ENCODE peak calls at places on chromosome 3, in six cellular contexts. L is astrocyte, W is colonic mucosa, A is mesendoderm, P is SK-N-SH, S is kidney. G is an unnamed sample. For H3K4me1, the result is how much of the 10 kb centered on the place peaks cover.

GRCh38 chr3:189100866-189101265 is 70.9 kb upstream of the TPRG1 start:
- DNase-seq in L (no peak), S (no peak), A (no peak), P (no peak), W (no peak), G (no peak)

GRCh38 chr3:154818676-154819255 is 261.4 kb upstream of the MME start:
- DNase-seq in S (no peak), L (peak), A (no peak), W (no peak), P (no peak), G (no peak)

GRCh38 chr3:72355168-72355567 is 493.1 kb downstream of the SHQ1 start:
- DNase-seq in A (peak), W (no peak), S (no peak), P (no peak), L (no peak), G (no peak)

GRCh38 chr3:24375947-24376384 is 118.7 kb downstream of the THRB start:
- DNase-seq in A (peak), S (no peak), W (peak), L (no peak), P (no peak), G (no peak)

GRCh38 chr3:187900961-187901755 is 155.9 kb upstream of the BCL6 start:
- DNase-seq in P (no peak), A (no peak), S (no peak), L (no peak), W (no peak), G (no peak)

GRCh38 chr3:61562810-61563613 is 1.6 kb downstream of the PTPRG start:
- DNase-seq in S (peak), P (peak), L (no peak), W (peak), A (peak), G (peak)

GRCh38 chr3:43353923-43354670 is 67.8 kb downstream of the SNRK start:
- DNase-seq in W (no peak), L (no peak), P (no peak), S (no peak), A (no peak), G (peak)

GRCh38 chr3:126891141-126891540 is 91.8 kb upstream of the PLXNA1 start:
- DNase-seq in A (no peak), W (no peak), S (no peak), P (no peak), L (no peak), G (no peak)

GRCh38 chr3:31406901-31407300 is 125.8 kb upstream of the STT3B start:
- DNase-seq in A (no peak), L (no peak), W (no peak), S (no peak), P (no peak), G (no peak)

GRCh38 chr3:30354972-30355371 is 251.4 kb upstream of the TGFBR2 start:
- DNase-seq in L (no peak), A (no peak), W (no peak), S (no peak), P (no peak), G (no peak)

GRCh38 chr3:52801839-52802238 is 7.2 kb downstream of the ITIH3 start:
- DNase-seq in S (no peak), A (no peak), L (peak), W (no peak), P (no peak), G (peak)

GRCh38 chr3:127790009-127790533 is 32.2 kb downstream of the MGLL start:
- DNase-seq in L (no peak), W (no peak), P (no peak), S (no peak), A (no peak), G (no peak)

GRCh38 chr3:15708882-15709677 is 88.7 kb downstream of the ANKRD28 start:
- DNase-seq in S (no peak), W (no peak), P (no peak), L (peak), A (no peak), G (peak)

GRCh38 chr3:131231710-131232348 is 149.7 kb upstream of the NUDT16 start:
- DNase-seq in L (peak), W (no peak), P (peak), A (no peak), S (no peak), G (peak)

GRCh38 chr3:39434574-39434973 is 28.1 kb downstream of the RPSA start:
- DNase-seq in L (no peak), S (no peak), A (no peak), P (no peak), W (no peak), G (no peak)

DNA sequence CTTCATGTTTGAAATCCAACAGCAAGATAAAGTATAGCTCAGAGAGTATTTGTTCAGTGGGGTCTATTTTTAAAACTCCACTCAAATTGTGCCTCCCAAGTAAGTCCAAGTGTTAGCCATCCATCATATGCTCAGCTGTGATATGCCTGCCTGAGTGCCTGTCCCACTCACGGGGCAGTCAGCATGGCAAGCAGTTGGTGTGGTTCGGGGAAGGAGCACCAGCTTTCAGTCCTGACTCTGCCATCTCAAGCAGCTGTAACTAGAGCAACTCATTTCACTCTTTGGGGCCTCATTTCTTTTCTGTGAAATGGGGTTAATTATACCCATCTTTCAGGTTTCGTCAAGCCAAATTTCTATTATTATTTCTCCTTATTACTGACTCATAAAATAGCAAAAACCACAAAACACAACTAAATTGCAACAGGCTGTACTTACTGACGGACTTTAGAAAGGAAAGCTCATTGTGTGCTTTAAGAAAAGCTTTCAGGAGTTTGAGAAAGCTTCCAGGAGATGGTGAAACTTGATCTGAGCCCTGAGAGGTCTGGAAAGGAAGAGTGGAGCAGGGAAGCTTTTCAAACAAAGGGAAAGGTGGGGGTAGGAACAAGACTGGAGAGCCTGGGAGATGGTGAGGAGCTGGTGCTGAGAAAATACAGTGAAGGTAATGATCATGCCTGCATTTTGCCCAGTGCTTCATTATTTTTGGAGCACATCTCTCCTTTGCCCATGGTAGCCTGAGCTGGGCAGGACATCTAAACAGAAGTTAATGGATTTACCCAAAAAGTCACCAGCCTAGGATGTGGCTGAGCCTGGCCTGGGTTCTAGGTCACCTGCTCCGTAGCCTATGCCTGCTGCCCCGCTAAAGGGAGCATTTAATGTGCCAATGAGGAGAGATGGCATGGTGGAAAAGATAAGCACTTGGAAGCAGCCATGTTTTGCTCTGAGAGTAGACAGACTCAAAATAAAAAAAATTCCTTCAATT is 42.1 kb upstream of the RHO start:
- DNase-seq in S (no peak), A (peak), L (peak), P (no peak), W (no peak), G (peak)
- H3K9ac ChIP-seq in S (no peak), A (peak), L (peak), P (no peak), W (no peak), G (peak)

GRCh38 chr3:51388286-51389029 is 2.6 kb upstream of the RBM15B start:
- DNase-seq in S (peak), W (peak), A (peak), P (no peak), L (no peak), G (peak)
- H3K4me1 ChIP-seq in S (under half), W (under half), A (under half), P (under half), L (under half), G (half or more)

GRCh38 chr3:13008114-13008995 is 64.9 kb downstream of the IQSEC1 start:
- DNase-seq in W (no peak), S (no peak), L (no peak), P (no peak), A (no peak), G (no peak)
- H3K4me3 ChIP-seq in W (no peak), S (no peak), L (no peak), P (no peak), A (no peak), G (no peak)

GRCh38 chr3:180804871-180805430 is 107.5 kb upstream of the FXR1 start:
- DNase-seq in P (no peak), S (no peak), A (peak), L (peak), W (no peak), G (peak)
- H3K9ac ChIP-seq in P (no peak), S (no peak), A (no peak), L (peak), W (no peak), G (peak)

GRCh38 chr3:165193392-165194268 is 2.6 kb downstream of the SLITRK3 start:
- DNase-seq in A (peak), S (no peak), L (no peak), P (peak), W (no peak), G (peak)
- H3K4me1 ChIP-seq in A (under half), S (under half), L (under half), P (under half), W (under half), G (under half)

DNA sequence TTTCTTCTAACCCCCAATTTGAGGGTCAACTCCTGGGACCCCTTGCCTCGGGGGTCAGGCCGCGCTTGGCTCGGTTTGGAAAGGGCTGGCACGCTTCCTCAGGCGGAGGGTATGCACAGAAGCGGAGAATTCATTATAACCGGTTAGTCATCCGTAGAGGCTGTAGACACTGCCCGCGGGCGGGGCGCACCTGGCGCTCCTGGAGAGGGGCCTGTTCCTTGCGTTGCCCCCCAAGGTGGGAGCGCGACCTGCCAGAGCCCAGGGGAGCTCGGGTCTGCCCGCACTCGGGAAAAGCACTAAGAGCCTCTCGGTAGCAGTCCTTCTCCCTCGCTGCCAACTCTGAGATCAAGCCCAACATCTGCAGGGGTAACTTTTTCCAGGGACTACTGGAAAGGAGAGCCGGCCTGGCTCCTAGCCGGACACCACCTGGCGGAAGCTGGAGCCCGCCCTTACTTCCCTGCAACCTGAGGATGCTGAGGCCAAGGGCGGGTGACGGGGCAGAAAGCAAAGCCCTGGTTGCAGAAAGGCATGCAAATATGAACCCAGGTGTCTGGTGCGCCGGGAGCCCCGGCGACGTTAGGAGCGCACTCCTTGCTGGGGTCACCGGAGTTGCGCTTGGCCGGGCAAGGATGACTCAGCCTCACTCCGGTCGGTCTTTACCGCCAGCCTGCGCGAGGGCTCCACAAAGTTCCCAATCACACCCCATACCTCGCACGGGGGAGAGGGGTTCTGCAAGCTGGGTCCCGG is 1.5 kb upstream of the CACNA2D3 start:
- DNase-seq in S (peak), A (peak), L (peak), P (peak), W (no peak), G (peak)
- H3K4me3 ChIP-seq in S (peak), A (peak), L (no peak), P (no peak), W (peak), G (no peak)

G was measured in adipocyte.